ENCODE peak calls at places on chromosomes 2 and 18, in seven cellular contexts. E, F, U, N, W, P and R are unnamed samples.

GRCh38 chr2:129078548-129078947 is 759.9 kb upstream of the HS6ST1 start:
- DNase-seq in U (no peak), F (no peak), E (no peak), N (no peak), P (no peak), W (peak), R (no peak)

GRCh38 chr2:12950957-12951656 is 234.4 kb downstream of the TRIB2 start:
- DNase-seq in N (no peak), P (no peak), F (no peak), W (peak), E (peak), U (no peak), R (peak)

GRCh38 chr18:62838475-62839098 is 123.2 kb downstream of the PHLPP1 start:
- DNase-seq in F (no peak), U (no peak), N (no peak), P (no peak), E (no peak), W (no peak), R (no peak)

GRCh38 chr2:180625006-180625844 is 355.2 kb upstream of the UBE2E3 start:
- DNase-seq in N (no peak), U (no peak), P (no peak), F (no peak), E (peak), W (peak), R (peak)

GRCh38 chr2:105103481-105103880 is 65.6 kb downstream of the MRPS9 start:
- DNase-seq in W (no peak), E (no peak), U (no peak), F (peak), P (no peak), N (no peak), R (peak)

GRCh38 chr18:21851327-21851961 is 110.9 kb downstream of the MIB1 start:
- DNase-seq in P (peak), U (peak), E (peak), F (no peak), W (peak), N (no peak), R (no peak)

GRCh38 chr2:219175928-219176817 is 552 bp downstream of the CNPPD1 start:
- DNase-seq in P (peak), E (peak), F (peak), U (peak), W (peak), N (peak), R (peak)

GRCh38 chr2:179017958-179018357 is 32.0 kb downstream of the CCDC141 start:
- DNase-seq in F (no peak), W (no peak), P (no peak), E (peak), U (no peak), N (no peak), R (no peak)

GRCh38 chr2:7044253-7045250 is 127.3 kb downstream of the RNF144A start:
- DNase-seq in P (peak), E (peak), U (peak), N (peak), F (peak), W (peak), R (peak)